ENCODE peak calls at places on chromosomes 3 and 15, in six cellular contexts. E is T-helper 9 cell, H is heart right ventricle, X is ovary, T is lower lobe of right lung, U is upper lobe of right lung. R is an unnamed sample.

GRCh38 chr3:115040673-115041286 is 106.3 kb downstream of the ZBTB20 start:
- DNase-seq in U (no peak), H (no peak), X (no peak), T (no peak), E (peak), R (no peak)

GRCh38 chr3:42192334-42193200 is 73.4 kb downstream of the CCK start:
- DNase-seq in T (no peak), X (no peak), U (no peak), H (no peak), E (no peak), R (no peak)

GRCh38 chr3:9970020-9970652 is 16.5 kb downstream of the EMC3 start:
- DNase-seq in E (no peak), H (no peak), T (no peak), X (no peak), U (no peak), R (no peak)

GRCh38 chr3:111610612-111611054 is 15.5 kb upstream of the ZBED2 start:
- DNase-seq in T (no peak), H (no peak), X (no peak), U (no peak), E (peak), R (no peak)

GRCh38 chr15:63531586-63531985 is 27.2 kb downstream of the USP3 start:
- DNase-seq in X (no peak), E (no peak), U (no peak), H (no peak), T (no peak), R (no peak)

GRCh38 chr3:67375961-67376360 is 278.5 kb downstream of the SUCLG2 start:
- DNase-seq in E (no peak), U (no peak), T (no peak), X (no peak), H (no peak), R (no peak)

GRCh38 chr3:177552051-177552450 is 354.8 kb upstream of the TBL1XR1 start:
- DNase-seq in U (no peak), X (no peak), T (no peak), E (no peak), H (no peak), R (no peak)

GRCh38 chr15:63065262-63066234 is 23.0 kb downstream of the TPM1 start:
- DNase-seq in U (no peak), X (no peak), T (no peak), E (no peak), H (no peak), R (no peak)

GRCh38 chr3:25962255-25962654 is 172.4 kb downstream of the OXSM start:
- DNase-seq in T (no peak), X (no peak), E (no peak), H (no peak), U (no peak), R (no peak)

GRCh38 chr3:177676947-177677587 is 479.8 kb upstream of the TBL1XR1 start:
- DNase-seq in E (no peak), U (no peak), H (no peak), T (no peak), X (no peak), R (no peak)

GRCh38 chr15:99708563-99708962 is 24.7 kb downstream of the LYSMD4 start:
- DNase-seq in E (no peak), T (peak), X (peak), H (peak), U (peak), R (peak)

GRCh38 chr3:3201584-3201983 is 22.1 kb upstream of the CRBN start:
- DNase-seq in H (no peak), T (no peak), E (no peak), U (no peak), X (no peak), R (no peak)

GRCh38 chr15:38461089-38461833 is 7.3 kb downstream of the FAM98B start:
- DNase-seq in E (no peak), X (no peak), T (no peak), H (no peak), U (no peak), R (no peak)

GRCh38 chr3:197256836-197257444 is 41.5 kb downstream of the DLG1 start:
- DNase-seq in X (no peak), H (no peak), U (no peak), E (peak), T (no peak), R (no peak)

GRCh38 chr3:50478051-50478450 is 25.4 kb downstream of the CACNA2D2 start:
- DNase-seq in H (no peak), X (no peak), E (no peak), T (no peak), U (no peak), R (no peak)

GRCh38 chr3:69143605-69144004 is 21.2 kb upstream of the LMOD3 start:
- DNase-seq in U (no peak), T (no peak), X (no peak), H (no peak), E (no peak), R (no peak)

GRCh38 chr3:51999861-52000260 is 4.2 kb upstream of the RPL29 start:
- DNase-seq in H (no peak), E (no peak), T (no peak), X (no peak), U (no peak), R (no peak)

GRCh38 chr3:63193647-63194046 is 84.5 kb upstream of the SYNPR start:
- DNase-seq in U (no peak), H (no peak), E (no peak), T (no peak), X (no peak), R (no peak)

GRCh38 chr3:156459434-156459833 is 95.5 kb downstream of the SSR3 start:
- DNase-seq in H (peak), X (no peak), U (no peak), T (no peak), E (no peak), R (no peak)

R was measured in sciatic nerve.